ENCODE peak calls at places on chromosomes 16 and 17, in eight cellular contexts. One of them, this sample, is unnamed. For H3K27me3, the result is how much of the 10 kb centered on the place peaks cover.

GRCh38 chr16:29678691-29679267 is at the start of gene QPRT:
- DNase-seq in H9: peak
- DNase-seq in DND-41: no peak
- DNase-seq in CD8-positive, alpha-beta T cell: no peak
- DNase-seq in SK-N-SH: peak
- DNase-seq in lower lobe of right lung: no peak
- DNase-seq in fibroblast of lung: peak
- DNase-seq in ovary: peak
- DNase-seq in this sample: peak

GRCh38 chr16:7436306-7436705 is 103.7 kb downstream of the RBFOX1 start:
- DNase-seq in CD8-positive, alpha-beta T cell: no peak
- DNase-seq in fibroblast of lung: no peak
- DNase-seq in DND-41: no peak
- DNase-seq in SK-N-SH: no peak
- DNase-seq in ovary: no peak
- DNase-seq in H9: no peak
- DNase-seq in lower lobe of right lung: no peak
- DNase-seq in this sample: no peak

GRCh38 chr16:24626251-24626650 is 86.9 kb downstream of the RBBP6 start:
- DNase-seq in H9: no peak
- DNase-seq in DND-41: no peak
- DNase-seq in ovary: no peak
- DNase-seq in SK-N-SH: no peak
- DNase-seq in lower lobe of right lung: no peak
- DNase-seq in fibroblast of lung: no peak
- DNase-seq in CD8-positive, alpha-beta T cell: no peak
- DNase-seq in this sample: no peak

GRCh38 chr16:4655801-4656200 is 31.2 kb downstream of the MGRN1 start:
- DNase-seq in fibroblast of lung: no peak
- DNase-seq in H9: no peak
- DNase-seq in CD8-positive, alpha-beta T cell: no peak
- DNase-seq in SK-N-SH: no peak
- DNase-seq in ovary: no peak
- DNase-seq in DND-41: no peak
- DNase-seq in lower lobe of right lung: no peak
- DNase-seq in this sample: peak

GRCh38 chr17:42819939-42820535 is 4.0 kb downstream of the BECN1 start:
- DNase-seq in fibroblast of lung: peak
- DNase-seq in CD8-positive, alpha-beta T cell: peak
- DNase-seq in ovary: no peak
- DNase-seq in lower lobe of right lung: peak
- DNase-seq in H9: peak
- DNase-seq in SK-N-SH: peak
- DNase-seq in DND-41: peak
- DNase-seq in this sample: peak

GRCh38 chr16:88917915-88918627 is 51.6 kb upstream of the PABPN1L start:
- DNase-seq in H9: no peak
- DNase-seq in SK-N-SH: no peak
- DNase-seq in CD8-positive, alpha-beta T cell: no peak
- DNase-seq in ovary: no peak
- DNase-seq in fibroblast of lung: no peak
- DNase-seq in lower lobe of right lung: no peak
- DNase-seq in DND-41: no peak
- DNase-seq in this sample: no peak

GRCh38 chr16:66569827-66570405 is 3.7 kb downstream of the CMTM1 start:
- DNase-seq in ovary: no peak
- DNase-seq in lower lobe of right lung: no peak
- DNase-seq in DND-41: no peak
- DNase-seq in H9: no peak
- DNase-seq in fibroblast of lung: peak
- DNase-seq in SK-N-SH: no peak
- DNase-seq in CD8-positive, alpha-beta T cell: no peak
- DNase-seq in this sample: no peak

GRCh38 chr16:20850981-20851380 is 44.7 kb downstream of the REXO5 start:
- DNase-seq in H9: no peak
- DNase-seq in fibroblast of lung: peak
- DNase-seq in CD8-positive, alpha-beta T cell: no peak
- DNase-seq in SK-N-SH: no peak
- DNase-seq in DND-41: no peak
- DNase-seq in ovary: no peak
- DNase-seq in lower lobe of right lung: no peak
- DNase-seq in this sample: no peak

GRCh38 chr17:29793501-29793900 is 136.5 kb downstream of the SSH2 start:
- DNase-seq in lower lobe of right lung: no peak
- DNase-seq in SK-N-SH: no peak
- DNase-seq in DND-41: no peak
- DNase-seq in ovary: no peak
- DNase-seq in fibroblast of lung: peak
- DNase-seq in CD8-positive, alpha-beta T cell: no peak
- DNase-seq in H9: no peak
- DNase-seq in this sample: no peak

GRCh38 chr17:41354538-41354937 is 3.9 kb upstream of the KRT33A start:
- DNase-seq in DND-41: no peak
- DNase-seq in CD8-positive, alpha-beta T cell: no peak
- DNase-seq in ovary: no peak
- DNase-seq in SK-N-SH: no peak
- DNase-seq in H9: no peak
- DNase-seq in lower lobe of right lung: no peak
- DNase-seq in fibroblast of lung: no peak
- DNase-seq in this sample: no peak

GRCh38 chr17:3026856-3027751 is 36.3 kb downstream of the OR1D5 start:
- DNase-seq in H9: peak
- DNase-seq in fibroblast of lung: no peak
- DNase-seq in SK-N-SH: no peak
- DNase-seq in CD8-positive, alpha-beta T cell: no peak
- DNase-seq in DND-41: no peak
- DNase-seq in lower lobe of right lung: peak
- DNase-seq in ovary: peak
- DNase-seq in this sample: peak

DNA sequence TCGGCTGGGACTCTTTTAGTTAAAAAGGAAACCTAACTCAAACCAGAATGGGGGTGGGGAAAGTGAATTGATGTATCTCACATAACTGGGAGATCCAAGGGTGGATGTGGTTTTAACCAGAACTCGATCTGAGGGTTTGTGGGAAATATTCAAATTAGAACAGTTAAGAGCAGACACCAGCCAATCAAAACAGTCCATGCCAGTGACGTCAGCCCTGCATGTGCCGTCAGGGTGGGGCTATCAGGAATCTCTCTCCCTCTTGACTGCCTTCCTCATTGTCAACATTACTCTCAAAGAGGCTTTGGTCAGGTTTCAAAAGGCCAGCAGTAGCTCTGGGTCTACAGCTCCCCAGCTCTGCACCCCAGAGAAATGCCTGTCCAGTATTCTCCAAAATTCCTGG is 94.2 kb upstream of the HSBP1 start:
- DNase-seq in lower lobe of right lung: peak
- DNase-seq in SK-N-SH: peak
- DNase-seq in DND-41: peak
- DNase-seq in ovary: no peak
- DNase-seq in fibroblast of lung: no peak
- DNase-seq in H9: no peak
- DNase-seq in CD8-positive, alpha-beta T cell: no peak
- DNase-seq in this sample: no peak
- H3K27me3 ChIP-seq in lower lobe of right lung: under half
- H3K27me3 ChIP-seq in SK-N-SH: under half
- H3K27me3 ChIP-seq in DND-41: under half
- H3K27me3 ChIP-seq in ovary: under half
- H3K27me3 ChIP-seq in fibroblast of lung: under half
- H3K27me3 ChIP-seq in H9: under half
- H3K27me3 ChIP-seq in CD8-positive, alpha-beta T cell: under half
- H3K27me3 ChIP-seq in this sample: under half

DNA sequence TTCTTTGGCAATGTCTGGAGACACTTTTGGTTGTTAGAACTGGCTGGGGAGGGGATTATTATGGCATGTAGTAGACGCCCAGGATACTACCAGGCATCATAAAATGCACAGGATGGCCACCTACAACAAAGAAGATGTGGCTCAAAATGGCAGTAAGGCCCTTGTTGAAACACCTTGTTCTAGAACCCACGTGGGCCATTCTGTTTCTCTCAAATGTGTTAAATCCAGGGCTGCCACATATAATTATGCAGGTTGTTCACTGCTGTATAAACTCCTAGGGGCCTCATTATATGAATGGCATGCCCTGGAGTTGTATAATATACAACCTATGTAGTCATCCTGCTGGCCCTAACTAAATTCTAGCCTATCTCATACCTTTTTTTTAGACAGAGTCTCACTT is 123.5 kb upstream of the HAS3 start:
- DNase-seq in H9: no peak
- DNase-seq in SK-N-SH: no peak
- DNase-seq in fibroblast of lung: no peak
- DNase-seq in lower lobe of right lung: no peak
- DNase-seq in CD8-positive, alpha-beta T cell: no peak
- DNase-seq in DND-41: no peak
- DNase-seq in ovary: no peak
- DNase-seq in this sample: no peak
- H3K27me3 ChIP-seq in H9: under half
- H3K27me3 ChIP-seq in SK-N-SH: under half
- H3K27me3 ChIP-seq in fibroblast of lung: under half
- H3K27me3 ChIP-seq in lower lobe of right lung: under half
- H3K27me3 ChIP-seq in CD8-positive, alpha-beta T cell: under half
- H3K27me3 ChIP-seq in DND-41: under half
- H3K27me3 ChIP-seq in ovary: under half
- H3K27me3 ChIP-seq in this sample: under half

DNA sequence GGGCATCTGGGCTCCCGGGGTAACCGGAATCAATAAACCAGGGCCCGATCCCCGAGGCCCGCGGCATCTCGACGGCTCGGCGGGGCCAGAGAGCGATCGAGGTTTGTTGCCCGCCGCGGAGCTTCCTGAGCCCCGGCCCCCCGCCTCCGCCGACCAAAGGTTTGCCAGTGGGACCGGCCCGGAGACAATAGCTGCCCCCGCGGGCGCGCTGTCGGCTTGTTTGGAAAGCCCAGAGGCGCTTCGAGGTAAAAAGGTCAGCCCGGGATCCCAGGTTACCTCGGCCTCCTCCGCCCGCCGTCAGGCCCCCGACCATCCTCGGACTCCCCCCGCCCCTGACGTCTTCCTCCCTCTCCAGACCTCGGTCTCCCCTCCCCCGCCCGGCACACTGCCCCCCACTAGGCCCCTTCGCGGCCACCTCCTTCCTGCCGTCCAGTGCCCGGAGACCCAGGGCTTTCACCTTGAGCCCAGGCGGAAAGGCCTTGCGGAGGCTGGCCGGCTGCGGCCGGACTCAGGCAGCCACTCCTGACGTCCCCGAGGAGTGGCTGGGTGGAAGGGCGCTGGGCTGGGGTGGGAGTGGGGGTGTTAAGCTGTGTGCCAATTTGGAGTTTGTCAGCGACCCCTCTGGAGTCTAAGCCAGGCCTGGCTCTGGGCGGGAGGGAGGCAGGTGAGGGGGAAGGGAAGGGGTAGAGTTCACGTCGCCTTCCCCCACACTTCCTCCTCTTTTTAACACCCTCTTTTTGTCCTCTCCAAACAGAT is 3.6 kb downstream of the HOXB1 start:
- DNase-seq in fibroblast of lung: no peak
- DNase-seq in H9: peak
- DNase-seq in CD8-positive, alpha-beta T cell: no peak
- DNase-seq in ovary: no peak
- DNase-seq in SK-N-SH: peak
- DNase-seq in lower lobe of right lung: no peak
- DNase-seq in DND-41: no peak
- DNase-seq in this sample: no peak
- H3K27me3 ChIP-seq in fibroblast of lung: under half
- H3K27me3 ChIP-seq in H9: half or more
- H3K27me3 ChIP-seq in CD8-positive, alpha-beta T cell: under half
- H3K27me3 ChIP-seq in ovary: under half
- H3K27me3 ChIP-seq in SK-N-SH: half or more
- H3K27me3 ChIP-seq in lower lobe of right lung: half or more
- H3K27me3 ChIP-seq in DND-41: under half
- H3K27me3 ChIP-seq in this sample: under half

GRCh38 chr17:74953129-74953687 is 17.5 kb downstream of the OTOP3 start:
- DNase-seq in ovary: no peak
- DNase-seq in CD8-positive, alpha-beta T cell: no peak
- DNase-seq in H9: no peak
- DNase-seq in fibroblast of lung: no peak
- DNase-seq in lower lobe of right lung: no peak
- DNase-seq in DND-41: no peak
- DNase-seq in SK-N-SH: no peak
- DNase-seq in this sample: peak

GRCh38 chr17:74951065-74951464 is 15.4 kb downstream of the OTOP3 start:
- DNase-seq in SK-N-SH: no peak
- DNase-seq in fibroblast of lung: no peak
- DNase-seq in H9: no peak
- DNase-seq in CD8-positive, alpha-beta T cell: no peak
- DNase-seq in lower lobe of right lung: no peak
- DNase-seq in DND-41: no peak
- DNase-seq in ovary: no peak
- DNase-seq in this sample: no peak

GRCh38 chr17:74950207-74950606 is 14.5 kb downstream of the OTOP3 start:
- DNase-seq in H9: no peak
- DNase-seq in CD8-positive, alpha-beta T cell: no peak
- DNase-seq in lower lobe of right lung: no peak
- DNase-seq in DND-41: no peak
- DNase-seq in ovary: no peak
- DNase-seq in fibroblast of lung: no peak
- DNase-seq in SK-N-SH: no peak
- DNase-seq in this sample: no peak

GRCh38 chr17:74952431-74953128 is 16.9 kb downstream of the OTOP3 start:
- DNase-seq in fibroblast of lung: no peak
- DNase-seq in DND-41: no peak
- DNase-seq in H9: no peak
- DNase-seq in SK-N-SH: no peak
- DNase-seq in CD8-positive, alpha-beta T cell: no peak
- DNase-seq in ovary: no peak
- DNase-seq in lower lobe of right lung: no peak
- DNase-seq in this sample: peak

DNA sequence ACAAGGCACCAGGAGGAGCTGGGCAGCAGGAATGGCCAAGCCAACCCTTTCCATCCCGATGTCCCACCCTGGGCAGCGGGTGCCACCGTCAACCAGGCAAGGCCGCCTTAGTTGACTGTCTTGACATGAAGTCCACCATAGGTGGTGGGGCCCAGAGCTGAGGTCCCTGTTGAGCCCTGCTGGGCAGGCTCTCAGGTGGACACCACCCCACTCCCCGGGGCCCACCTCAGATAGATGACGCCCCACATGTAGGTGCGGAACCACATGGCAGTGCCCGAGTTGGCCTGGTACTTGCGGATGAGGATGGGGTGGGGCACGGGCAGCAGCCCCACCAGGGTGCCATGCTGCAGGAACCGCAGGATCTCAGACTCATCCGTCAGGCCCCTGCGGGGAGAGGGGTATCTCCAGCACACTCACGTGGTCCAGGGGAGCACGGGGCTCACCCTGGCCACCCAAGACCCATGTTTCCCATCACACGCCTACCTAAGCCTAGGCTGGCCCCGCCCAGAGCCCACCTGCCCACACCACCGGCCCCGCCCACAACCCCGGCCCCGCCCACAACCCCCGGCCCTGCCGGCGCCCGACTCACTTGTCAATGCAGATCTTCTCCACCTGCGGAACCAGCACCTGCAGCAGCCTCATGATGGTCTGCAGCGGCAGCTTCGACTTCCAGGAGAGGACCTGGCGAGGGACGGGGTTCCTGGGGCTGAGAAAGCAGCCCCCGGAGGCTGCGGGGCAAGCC is 16.2 kb downstream of the OTOP3 start:
- DNase-seq in fibroblast of lung: no peak
- DNase-seq in CD8-positive, alpha-beta T cell: no peak
- DNase-seq in H9: peak
- DNase-seq in DND-41: no peak
- DNase-seq in lower lobe of right lung: no peak
- DNase-seq in SK-N-SH: no peak
- DNase-seq in ovary: no peak
- DNase-seq in this sample: peak
- H3K27me3 ChIP-seq in fibroblast of lung: under half
- H3K27me3 ChIP-seq in CD8-positive, alpha-beta T cell: under half
- H3K27me3 ChIP-seq in H9: under half
- H3K27me3 ChIP-seq in DND-41: under half
- H3K27me3 ChIP-seq in lower lobe of right lung: under half
- H3K27me3 ChIP-seq in SK-N-SH: under half
- H3K27me3 ChIP-seq in ovary: under half
- H3K27me3 ChIP-seq in this sample: under half